ENCODE peak calls at places on chromosomes 1 and 21, in five cellular contexts. T, B, K, Q and E are unnamed samples.

GRCh38 chr1:92362970-92363369 is 64.1 kb downstream of the RPAP2 start:
- DNase-seq in Q (no peak), B (no peak), K (no peak), T (no peak), E (no peak)

GRCh38 chr1:98325646-98326441 is 335.7 kb upstream of the SNX7 start:
- DNase-seq in T (peak), K (no peak), Q (no peak), B (peak), E (no peak)

GRCh38 chr1:107669996-107670395 is 295.0 kb downstream of the VAV3 start:
- DNase-seq in T (peak), K (peak), Q (no peak), B (peak), E (peak)

GRCh38 chr21:41895643-41896493 is 16.7 kb upstream of the PRDM15 start:
- DNase-seq in B (no peak), K (no peak), T (peak), Q (no peak), E (no peak)

GRCh38 chr1:235450433-235450832 is 53.8 kb downstream of the B3GALNT2 start:
- DNase-seq in B (peak), Q (no peak), T (no peak), K (no peak), E (no peak)

GRCh38 chr1:108537976-108538375 is 21.9 kb upstream of the EEIG2 start:
- DNase-seq in Q (no peak), K (no peak), T (no peak), B (no peak), E (no peak)

GRCh38 chr21:25944672-25945213 is 210.0 kb downstream of the GABPA start:
- DNase-seq in Q (no peak), K (no peak), T (peak), B (no peak), E (no peak)

GRCh38 chr1:9400425-9401079 is 107.9 kb downstream of the SPSB1 start:
- DNase-seq in Q (no peak), K (no peak), B (no peak), T (peak), E (peak)

GRCh38 chr21:45768011-45768740 is 124.7 kb downstream of the PCBP3 start:
- DNase-seq in K (no peak), Q (no peak), B (no peak), T (peak), E (no peak)

GRCh38 chr1:84632975-84633427 is 57.3 kb downstream of the SSX2IP start:
- DNase-seq in B (peak), Q (no peak), T (peak), K (no peak), E (no peak)

GRCh38 chr1:204072951-204073836 is at the start of gene SOX13:
- DNase-seq in Q (no peak), B (peak), T (peak), K (peak), E (peak)

GRCh38 chr21:41235214-41235613 is 67.3 kb downstream of the BACE2 start:
- DNase-seq in K (peak), B (no peak), Q (no peak), T (no peak), E (no peak)

GRCh38 chr1:7940745-7941436 is at the start of gene TNFRSF9:
- DNase-seq in K (no peak), T (peak), Q (peak), B (peak), E (no peak)

GRCh38 chr1:223712184-223712855 is at the start of gene CAPN2:
- DNase-seq in K (peak), B (peak), T (peak), Q (peak), E (peak)

GRCh38 chr1:62337785-62338631 is 18.8 kb upstream of the KANK4 start:
- DNase-seq in B (no peak), T (no peak), Q (no peak), K (no peak), E (no peak)

GRCh38 chr1:167789501-167789900 is 67.7 kb downstream of the MPZL1 start:
- DNase-seq in Q (no peak), T (peak), B (peak), K (no peak), E (no peak)

GRCh38 chr21:44896561-44897286 is 23.2 kb upstream of the PTTG1IP start:
- DNase-seq in B (no peak), K (no peak), Q (no peak), T (no peak), E (no peak)

GRCh38 chr1:94634977-94635416 is 93.4 kb upstream of the F3 start:
- DNase-seq in T (no peak), Q (no peak), K (no peak), B (peak), E (no peak)

GRCh38 chr21:18060402-18060801 is 184.2 kb upstream of the CHODL start:
- DNase-seq in T (no peak), B (no peak), K (no peak), Q (no peak), E (no peak)

GRCh38 chr1:55463814-55464445 is 248.8 kb upstream of the USP24 start:
- DNase-seq in T (no peak), K (no peak), B (no peak), Q (no peak), E (no peak)

GRCh38 chr1:9413143-9413876 is 120.6 kb downstream of the SPSB1 start:
- DNase-seq in B (peak), T (peak), K (no peak), Q (peak), E (peak)

GRCh38 chr1:204506091-204506968 is 9.9 kb upstream of the MDM4 start:
- DNase-seq in K (peak), T (peak), B (peak), Q (peak), E (peak)

GRCh38 chr1:8422439-8423133 is 104.7 kb downstream of the SLC45A1 start:
- DNase-seq in B (peak), T (peak), K (no peak), Q (no peak), E (no peak)

GRCh38 chr1:22822371-22822770 is 111.7 kb downstream of the EPHB2 start:
- DNase-seq in B (no peak), Q (no peak), T (no peak), K (no peak), E (no peak)

GRCh38 chr1:229133151-229133550 is 137.8 kb upstream of the RAB4A start:
- DNase-seq in T (no peak), K (no peak), B (no peak), Q (no peak), E (no peak)

GRCh38 chr1:214566158-214567104 is 15.0 kb upstream of the PTPN14 start:
- DNase-seq in K (no peak), B (peak), Q (no peak), T (peak), E (no peak)

GRCh38 chr1:165287781-165288180 is 68.7 kb downstream of the LMX1A start:
- DNase-seq in T (no peak), Q (no peak), B (no peak), K (no peak), E (no peak)

GRCh38 chr1:50750021-50750619 is 209.9 kb downstream of the FAF1 start:
- DNase-seq in B (no peak), Q (no peak), K (no peak), T (peak), E (no peak)